ENCODE peak calls at places on chromosomes 3 and 15, in five cellular contexts. D, N, W, B and I are unnamed samples.

GRCh38 chr15:90388462-90389182 is 580 bp downstream of the IQGAP1 start:
- DNase-seq in D (peak), N (peak), W (peak), B (no peak), I (peak)

GRCh38 chr3:153734777-153735551 is 386.2 kb upstream of the ARHGEF26 start:
- DNase-seq in N (no peak), W (peak), D (no peak), B (no peak), I (peak)

GRCh38 chr15:70245932-70246622 is 148.4 kb upstream of the TLE3 start:
- DNase-seq in N (peak), D (peak), B (no peak), W (peak), I (peak)

GRCh38 chr3:64270143-64270542 is 44.9 kb upstream of the PRICKLE2 start:
- DNase-seq in B (no peak), D (no peak), N (no peak), W (no peak), I (no peak)

GRCh38 chr3:29144807-29145206 is 136.1 kb upstream of the RBMS3 start:
- DNase-seq in W (peak), D (peak), N (no peak), B (no peak), I (peak)

GRCh38 chr15:31435891-31436628 is 109.4 kb downstream of the KLF13 start:
- DNase-seq in W (no peak), B (no peak), N (no peak), D (no peak), I (no peak)

GRCh38 chr15:68584704-68585573 is 6.1 kb downstream of the CORO2B start:
- DNase-seq in D (no peak), B (no peak), N (no peak), W (no peak), I (no peak)

GRCh38 chr3:31014317-31015040 is 120.0 kb upstream of the GADL1 start:
- DNase-seq in D (peak), W (peak), B (no peak), N (no peak), I (peak)

GRCh38 chr3:53079791-53080555 is 34.1 kb upstream of the SFMBT1 start:
- DNase-seq in W (no peak), D (no peak), B (no peak), N (no peak), I (no peak)

GRCh38 chr3:116517308-116517707 is 72.0 kb upstream of the LSAMP start:
- DNase-seq in B (no peak), W (no peak), N (no peak), D (peak), I (peak)

GRCh38 chr3:56593455-56594158 is 36.6 kb downstream of the CCDC66 start:
- DNase-seq in N (no peak), W (no peak), D (no peak), B (no peak), I (no peak)

GRCh38 chr3:148631124-148631903 is 66.4 kb upstream of the AGTR1 start:
- DNase-seq in N (no peak), D (no peak), B (no peak), W (no peak), I (peak)

GRCh38 chr3:107848516-107848915 is 242.3 kb downstream of the CD47 start:
- DNase-seq in D (no peak), N (no peak), W (no peak), B (no peak), I (no peak)

GRCh38 chr15:74827632-74828031 is 1.2 kb downstream of the CPLX3 start:
- DNase-seq in B (no peak), W (no peak), D (no peak), N (no peak), I (no peak)

GRCh38 chr3:21835266-21835665 is 84.3 kb upstream of the ZNF385D start:
- DNase-seq in W (peak), B (no peak), D (no peak), N (no peak), I (no peak)

GRCh38 chr3:145191543-145191942 is 969.4 kb downstream of the PLOD2 start:
- DNase-seq in W (peak), N (no peak), B (no peak), D (no peak), I (peak)

GRCh38 chr3:112653881-112654300 is 12.9 kb upstream of the CCDC80 start:
- DNase-seq in B (no peak), W (peak), N (no peak), D (peak), I (peak)

GRCh38 chr15:35308802-35309201 is 223.7 kb upstream of the NANOGP8 start:
- DNase-seq in N (no peak), B (no peak), W (peak), D (peak), I (peak)

DNA sequence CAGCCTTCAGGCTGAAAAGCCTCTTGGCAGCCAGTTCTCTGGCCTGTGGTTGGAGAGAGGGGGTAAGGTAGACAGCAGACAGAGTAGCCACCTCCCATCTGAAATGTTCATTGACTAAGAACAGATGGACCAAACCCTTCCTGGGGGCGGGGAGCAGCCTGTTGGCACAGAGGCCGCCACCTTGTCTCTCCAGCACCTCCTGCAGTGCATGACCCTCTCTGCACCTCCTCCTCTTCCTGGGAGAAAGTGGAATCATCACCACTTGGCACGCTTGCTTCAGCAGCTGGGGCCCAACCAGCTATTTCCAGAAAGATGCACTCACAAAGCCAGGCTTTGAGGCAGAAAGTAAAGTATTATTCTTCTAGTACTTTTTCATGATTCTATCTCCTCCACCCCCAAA is 313.4 kb upstream of the CHRM5 start:
- DNase-seq in W (peak), N (no peak), D (no peak), B (no peak), I (no peak)
- TF ChIP-seq CTCF in W (no peak), N (no peak), D (no peak), B (no peak), I (no peak)

GRCh38 chr3:86245360-86245759 is 745.6 kb downstream of the VGLL3 start:
- DNase-seq in N (no peak), D (no peak), B (no peak), W (no peak), I (no peak)
- TF ChIP-seq CTCF in N (no peak), D (no peak), B (no peak), W (no peak), I (no peak)

GRCh38 chr3:132723024-132723462 is 834 bp upstream of the NPHP3 start:
- DNase-seq in N (no peak), D (no peak), B (no peak), W (no peak), I (no peak)

GRCh38 chr3:132722165-132723023 is at the start of gene NPHP3:
- DNase-seq in D (peak), N (peak), B (peak), W (peak), I (peak)

GRCh38 chr3:132723551-132723950 is 1.3 kb upstream of the NPHP3 start:
- DNase-seq in D (peak), N (no peak), B (no peak), W (peak), I (no peak)

GRCh38 chr3:132726341-132726823 is 4.2 kb upstream of the NPHP3 start:
- DNase-seq in D (peak), W (peak), N (no peak), B (no peak), I (peak)

DNA sequence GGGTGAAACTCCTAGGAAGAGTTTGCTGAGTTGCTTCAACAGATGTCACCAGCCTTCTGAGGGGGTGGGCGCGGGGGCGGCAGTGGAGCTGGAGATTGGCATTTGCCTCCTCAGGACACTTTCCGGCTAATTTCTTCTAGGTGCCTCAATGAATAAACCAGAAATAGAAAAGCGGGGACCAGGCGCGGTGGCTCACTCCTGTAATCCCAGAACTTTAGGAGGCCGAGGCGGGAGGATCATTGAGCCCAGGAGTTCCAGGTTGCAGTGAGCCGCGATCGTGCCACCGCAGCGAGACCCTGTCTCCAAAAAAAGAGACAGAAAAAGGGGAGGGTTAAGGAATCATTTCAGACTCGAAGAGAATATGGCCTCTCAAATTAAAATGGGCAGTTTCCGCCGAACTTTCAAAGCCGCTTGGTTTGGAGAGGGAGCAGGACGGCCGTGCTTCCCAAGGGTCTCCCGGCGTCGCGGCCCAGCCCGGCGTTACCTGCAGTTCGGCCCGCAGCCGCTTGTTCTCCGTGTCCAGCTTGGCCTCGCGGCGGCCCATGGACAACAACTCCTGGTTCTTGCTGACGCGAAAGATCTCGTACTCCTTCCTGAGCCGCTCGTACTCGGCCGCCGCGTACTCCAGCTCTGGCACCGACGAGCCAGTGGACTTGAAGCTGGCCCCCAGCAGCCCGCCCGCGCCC is 587 bp downstream of the NPHP3 start:
- DNase-seq in N (peak), B (peak), D (peak), W (peak), I (peak)
- TF ChIP-seq CTCF in N (peak), B (peak), D (peak), W (peak), I (peak)

GRCh38 chr3:160929595-160929994 is 173.6 kb downstream of the PPM1L start:
- DNase-seq in D (no peak), W (no peak), N (peak), B (no peak), I (peak)
- TF ChIP-seq CTCF in D (no peak), W (no peak), N (peak), B (no peak), I (no peak)

DNA sequence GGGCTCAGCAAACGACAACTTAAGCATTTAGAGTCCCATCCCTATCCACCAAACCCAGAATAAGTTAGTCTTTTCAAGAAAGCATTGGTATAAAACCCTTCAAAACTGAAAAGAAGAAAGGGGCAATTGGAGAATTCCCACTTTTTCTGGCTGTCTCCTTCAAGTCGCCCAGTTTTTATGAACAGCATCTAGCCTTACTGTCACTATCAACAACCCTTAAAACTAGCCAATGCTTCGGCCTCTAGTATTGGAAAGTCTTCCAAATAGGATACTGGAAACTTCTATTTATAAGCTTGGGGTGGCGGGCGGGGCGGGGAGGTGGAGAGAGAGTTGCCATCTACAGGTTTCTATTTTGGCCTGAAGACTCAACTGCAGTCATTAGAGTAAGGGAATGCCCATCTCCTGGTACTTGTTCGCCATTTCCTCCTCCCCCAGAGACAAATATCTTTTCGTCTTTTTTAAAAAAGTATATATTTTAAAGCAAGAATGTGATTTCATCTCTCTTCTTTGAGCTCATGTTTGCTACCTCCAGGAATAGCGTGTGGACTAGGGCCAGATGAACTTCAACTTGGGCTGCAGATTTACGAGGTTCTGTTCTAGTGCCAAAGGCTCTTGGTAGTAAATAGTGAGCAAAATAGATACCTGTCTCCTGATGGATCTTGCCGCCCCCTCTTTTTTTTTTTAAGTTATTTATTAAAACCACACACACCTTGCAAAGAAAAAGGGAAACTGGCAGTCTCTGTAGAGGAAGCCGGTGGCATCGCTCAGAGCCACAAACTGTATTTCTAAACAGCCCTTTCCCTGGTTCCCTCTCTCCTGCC is 2.7 kb downstream of the BCL6 start:
- DNase-seq in D (peak), N (no peak), W (peak), B (no peak), I (peak)
- TF ChIP-seq CTCF in D (no peak), N (no peak), W (no peak), B (no peak), I (no peak)